ENCODE peak calls at places on chromosome 19, in six cellular contexts. E, L, H, P, A and B are unnamed samples.

GRCh38 chr19:4597975-4598671 is 38.6 kb upstream of the SEMA6B start:
- DNase-seq in E (peak), L (no peak), H (peak), P (no peak), A (no peak), B (peak)

GRCh38 chr19:5220866-5221265 is 119.7 kb downstream of the PTPRS start:
- DNase-seq in E (no peak), L (no peak), H (no peak), P (no peak), A (no peak), B (no peak)

GRCh38 chr19:43306097-43306496 is 36.8 kb upstream of the PSG9 start:
- DNase-seq in E (no peak), L (no peak), H (no peak), P (no peak), A (no peak), B (no peak)

GRCh38 chr19:12055784-12056183 is 3.0 kb upstream of the ZNF878 start:
- DNase-seq in E (no peak), L (no peak), H (no peak), P (no peak), A (no peak), B (no peak)

GRCh38 chr19:54172764-54173699 is at the start of gene TMC4:
- DNase-seq in E (peak), L (no peak), H (peak), P (peak), A (no peak), B (no peak)

GRCh38 chr19:50328257-50329145 is 676 bp downstream of the KCNC3 start:
- DNase-seq in E (peak), L (no peak), H (peak), P (no peak), A (no peak), B (no peak)

GRCh38 chr19:5903054-5903501 is 512 bp downstream of the NDUFA11 start:
- DNase-seq in E (peak), L (no peak), H (no peak), P (no peak), A (no peak), B (no peak)

GRCh38 chr19:3556978-3557460 is 367 bp downstream of the MFSD12 start:
- DNase-seq in E (peak), L (no peak), H (no peak), P (no peak), A (no peak), B (no peak)

GRCh38 chr19:51440846-51441409 is 17.3 kb downstream of the SIGLEC8 start:
- DNase-seq in E (peak), L (no peak), H (no peak), P (no peak), A (no peak), B (no peak)

GRCh38 chr19:15971217-15971616 is 22.4 kb downstream of the OR10H4 start:
- DNase-seq in E (peak), L (no peak), H (no peak), P (peak), A (no peak), B (no peak)

GRCh38 chr19:6970478-6970877 is 50.8 kb downstream of the MBD3L2B start:
- DNase-seq in E (peak), L (no peak), H (no peak), P (peak), A (no peak), B (no peak)

GRCh38 chr19:46886546-46887239 is 25.9 kb downstream of the ARHGAP35 start:
- DNase-seq in E (no peak), L (no peak), H (no peak), P (no peak), A (no peak), B (no peak)

GRCh38 chr19:1281270-1281894 is 4.3 kb upstream of the EFNA2 start:
- DNase-seq in E (no peak), L (no peak), H (no peak), P (no peak), A (no peak), B (no peak)

GRCh38 chr19:43662487-43662886 is 7.5 kb downstream of the PLAUR start:
- DNase-seq in E (peak), L (peak), H (peak), P (no peak), A (no peak), B (no peak)

GRCh38 chr19:6458695-6459355 is 767 bp downstream of the SLC25A23 start:
- DNase-seq in E (peak), L (no peak), H (no peak), P (no peak), A (no peak), B (no peak)

GRCh38 chr19:34274827-34275625 is 20.7 kb downstream of the GARRE1 start:
- DNase-seq in E (no peak), L (peak), H (no peak), P (no peak), A (no peak), B (no peak)

GRCh38 chr19:55116232-55117062 is 990 bp downstream of the PPP1R12C start:
- DNase-seq in E (peak), L (peak), H (peak), P (no peak), A (no peak), B (no peak)

GRCh38 chr19:23774156-23774971 is 15.7 kb upstream of the ZNF681 start:
- DNase-seq in E (no peak), L (no peak), H (no peak), P (no peak), A (no peak), B (no peak)

GRCh38 chr19:494171-495046 is 1.9 kb upstream of the MADCAM1 start:
- DNase-seq in E (no peak), L (no peak), H (no peak), P (no peak), A (no peak), B (no peak)

DNA sequence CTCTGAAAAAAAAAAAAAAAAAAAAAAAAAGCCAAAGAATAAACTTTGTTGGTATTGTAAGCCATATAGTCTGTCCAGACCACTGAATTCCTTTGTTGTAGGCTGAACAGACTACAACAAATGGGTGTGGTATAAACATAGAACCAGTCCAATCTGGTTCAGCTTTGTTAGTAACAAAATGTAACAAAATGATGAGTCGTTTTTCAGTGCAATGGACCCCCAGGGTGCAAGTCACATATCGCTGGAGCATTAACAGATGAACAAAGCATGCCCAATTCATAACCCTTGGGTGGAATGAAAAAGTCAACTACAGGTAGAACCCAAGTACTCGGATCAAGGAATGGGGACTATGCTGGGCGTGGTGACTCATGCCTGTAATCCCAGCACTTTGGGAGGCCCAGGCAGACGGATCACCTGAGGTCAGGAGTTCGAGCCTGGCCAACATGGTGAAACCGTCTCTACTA is 13.6 kb upstream of the FCHO1 start:
- DNase-seq in E (no peak), L (no peak), H (no peak), P (no peak), A (no peak), B (no peak)
- TF ChIP-seq ZNF274 in E (no peak), L (no peak), H (no peak), P (no peak), A (no peak), B (no peak)

DNA sequence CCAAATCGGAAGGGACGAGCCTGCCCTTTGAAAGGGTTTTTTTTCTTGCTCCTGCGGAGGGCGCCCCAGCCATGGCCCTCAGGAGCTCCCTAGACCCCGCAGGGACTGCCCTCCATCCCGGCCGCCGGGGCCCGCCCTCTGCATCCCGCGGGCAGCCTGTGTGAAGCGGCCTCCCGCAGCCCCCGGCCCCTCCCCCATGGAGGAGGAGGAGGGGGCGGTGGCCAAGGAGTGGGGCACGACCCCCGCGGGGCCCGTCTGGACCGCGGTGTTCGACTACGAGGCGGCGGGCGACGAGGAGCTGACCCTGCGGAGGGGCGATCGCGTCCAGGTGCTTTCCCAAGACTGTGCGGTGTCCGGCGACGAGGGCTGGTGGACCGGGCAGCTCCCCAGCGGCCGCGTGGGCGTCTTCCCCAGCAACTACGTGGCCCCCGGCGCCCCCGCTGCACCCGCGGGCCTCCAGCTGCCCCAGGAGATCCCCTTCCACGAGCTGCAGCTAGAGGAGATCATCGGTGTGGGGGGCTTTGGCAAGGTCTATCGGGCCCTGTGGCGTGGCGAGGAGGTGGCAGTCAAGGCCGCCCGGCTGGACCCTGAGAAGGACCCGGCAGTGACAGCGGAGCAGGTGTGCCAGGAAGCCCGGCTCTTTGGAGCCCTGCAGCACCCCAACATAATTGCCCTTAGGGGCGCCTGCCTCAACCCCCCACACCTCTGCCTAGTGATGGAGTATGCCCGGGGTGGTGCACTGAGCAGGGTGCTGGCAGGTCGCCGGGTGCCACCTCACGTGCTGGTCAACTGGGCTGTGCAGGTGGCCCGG is 815 bp downstream of the MAP3K10 start:
- DNase-seq in E (peak), L (no peak), H (peak), P (no peak), A (no peak), B (no peak)
- H3K4me3 ChIP-seq in E (peak), L (peak), H (peak), P (peak), A (peak), B (peak)

GRCh38 chr19:8308891-8309291 is 733 bp upstream of the CD320 start:
- DNase-seq in E (no peak), L (no peak), H (no peak), P (no peak), A (no peak), B (no peak)
- TF ChIP-seq ZNF274 in E (no peak), L (no peak), H (no peak), P (no peak), A (no peak), B (no peak)

GRCh38 chr19:41321600-41322270 is 11.8 kb downstream of the CCDC97 start:
- DNase-seq in E (peak), L (peak), H (peak), P (no peak), A (no peak), B (no peak)

GRCh38 chr19:41322451-41322850 is 12.5 kb downstream of the CCDC97 start:
- DNase-seq in E (no peak), L (no peak), H (no peak), P (no peak), A (no peak), B (no peak)

GRCh38 chr19:41323430-41324125 is 13.6 kb downstream of the CCDC97 start:
- DNase-seq in E (peak), L (peak), H (no peak), P (no peak), A (no peak), B (peak)

GRCh38 chr19:41324231-41324702 is 14.3 kb downstream of the CCDC97 start:
- DNase-seq in E (peak), L (no peak), H (no peak), P (no peak), A (no peak), B (no peak)

DNA sequence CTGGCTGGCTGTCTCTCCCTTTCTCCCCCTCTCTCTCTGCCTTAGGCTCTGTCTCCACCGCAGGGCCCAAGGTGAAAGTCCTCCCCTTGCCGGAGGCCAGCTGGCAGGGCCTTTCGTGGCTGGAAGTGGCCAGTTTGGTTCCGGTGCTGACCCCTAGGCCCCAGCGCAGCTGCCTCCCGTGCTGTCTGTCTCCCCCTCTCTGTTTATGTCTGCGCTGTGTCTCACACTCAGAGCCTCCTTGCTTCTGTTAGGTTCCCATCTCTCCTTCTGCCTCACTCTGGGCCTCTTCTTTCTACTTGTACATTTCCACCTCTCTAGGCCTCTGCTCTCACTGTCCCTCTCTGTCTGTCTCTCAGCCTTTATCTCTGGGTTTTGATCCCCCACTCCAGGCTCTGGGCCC is 13.1 kb downstream of the CCDC97 start:
- DNase-seq in E (no peak), L (no peak), H (no peak), P (no peak), A (no peak), B (no peak)
- H3K4me3 ChIP-seq in E (peak), L (peak), H (no peak), P (no peak), A (no peak), B (no peak)

GRCh38 chr19:31314849-31315620 is 34.2 kb downstream of the TSHZ3 start:
- DNase-seq in E (no peak), L (no peak), H (no peak), P (no peak), A (no peak), B (no peak)

GRCh38 chr19:31312629-31313244 is 36.5 kb downstream of the TSHZ3 start:
- DNase-seq in E (no peak), L (no peak), H (no peak), P (no peak), A (no peak), B (no peak)

GRCh38 chr19:31313291-31314030 is 35.8 kb downstream of the TSHZ3 start:
- DNase-seq in E (no peak), L (no peak), H (no peak), P (no peak), A (no peak), B (no peak)

GRCh38 chr19:31314156-31314555 is 35.1 kb downstream of the TSHZ3 start:
- DNase-seq in E (no peak), L (no peak), H (no peak), P (no peak), A (no peak), B (no peak)

GRCh38 chr19:31312004-31312403 is 37.2 kb downstream of the TSHZ3 start:
- DNase-seq in E (peak), L (no peak), H (no peak), P (no peak), A (no peak), B (no peak)
- TF ChIP-seq ZNF274 in E (no peak), L (no peak), H (no peak), P (no peak), A (no peak), B (no peak)

GRCh38 chr19:10815969-10816635 is 19.9 kb downstream of the TMED1 start:
- DNase-seq in E (no peak), L (no peak), H (no peak), P (no peak), A (no peak), B (no peak)
- H3K4me3 ChIP-seq in E (no peak), L (no peak), H (no peak), P (no peak), A (no peak), B (no peak)

GRCh38 chr19:38361633-38362075 is 12.7 kb upstream of the PSMD8 start:
- DNase-seq in E (peak), L (peak), H (peak), P (peak), A (no peak), B (peak)
- TF ChIP-seq ZNF274 in E (no peak), L (no peak), H (no peak), P (no peak), A (no peak), B (no peak)

GRCh38 chr19:8001651-8001994 is 3.8 kb downstream of the ELAVL1 start:
- DNase-seq in E (no peak), L (no peak), H (no peak), P (no peak), A (no peak), B (no peak)

GRCh38 chr19:8005534-8006256 is at the start of gene ELAVL1:
- DNase-seq in E (peak), L (peak), H (peak), P (peak), A (no peak), B (peak)

GRCh38 chr19:8001995-8002849 is 3.2 kb downstream of the ELAVL1 start:
- DNase-seq in E (peak), L (peak), H (peak), P (peak), A (peak), B (peak)

GRCh38 chr19:8004723-8005513 is 523 bp downstream of the ELAVL1 start:
- DNase-seq in E (peak), L (no peak), H (no peak), P (no peak), A (no peak), B (no peak)

DNA sequence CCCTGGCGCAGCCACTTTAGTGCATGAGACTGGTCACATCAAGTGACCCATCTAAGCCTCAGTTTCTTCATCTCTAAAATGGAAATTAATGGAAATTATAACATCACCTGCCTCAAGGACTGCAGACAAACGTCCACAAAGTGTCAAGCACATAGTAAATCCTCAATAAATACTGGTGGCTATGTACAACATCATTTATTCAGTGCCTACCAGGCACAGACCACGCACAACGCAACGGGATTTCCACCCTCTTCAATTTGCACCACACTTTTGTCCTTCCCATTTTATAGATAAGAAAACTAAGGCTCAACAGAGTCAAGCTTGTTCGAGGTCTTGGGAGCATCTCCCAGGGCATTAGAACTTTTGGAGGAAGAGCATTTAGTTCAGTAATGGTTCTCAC is 1.4 kb downstream of the ELAVL1 start:
- DNase-seq in E (no peak), L (no peak), H (no peak), P (no peak), A (no peak), B (no peak)
- H3K4me3 ChIP-seq in E (peak), L (peak), H (peak), P (peak), A (peak), B (peak)